ENCODE peak calls at places on chromosomes 13 and 19, in four cellular contexts. One of them, this sample, is unnamed.

GRCh38 chr19:5850743-5851293 is 431 bp downstream of the FUT3 start:
- DNase-seq in HepG2: no peak
- DNase-seq in GM12878: no peak
- DNase-seq in K562: peak; percentile 6
- DNase-seq in this sample: no peak

GRCh38 chr13:112792511-112792910 is 102.7 kb downstream of the ATP11A start:
- DNase-seq in HepG2: no peak
- DNase-seq in GM12878: no peak
- DNase-seq in K562: no peak
- DNase-seq in this sample: peak; percentile 7

GRCh38 chr19:51127755-51128154 is 3.0 kb downstream of the SIGLEC9 start:
- DNase-seq in HepG2: no peak
- DNase-seq in GM12878: no peak
- DNase-seq in K562: peak; percentile 31
- DNase-seq in this sample: no peak

GRCh38 chr19:725461-726089 is 16.8 kb downstream of the PALM start:
- DNase-seq in HepG2: no peak
- DNase-seq in GM12878: no peak
- DNase-seq in K562: no peak
- DNase-seq in this sample: no peak

GRCh38 chr19:41431426-41432386 is 4.5 kb upstream of the B3GNT8 start:
- DNase-seq in HepG2: peak; percentile 24
- DNase-seq in GM12878: no peak
- DNase-seq in K562: peak; percentile 41
- DNase-seq in this sample: no peak

GRCh38 chr13:106859505-106859904 is 291.6 kb upstream of the ARGLU1 start:
- DNase-seq in HepG2: no peak
- DNase-seq in GM12878: no peak
- DNase-seq in K562: no peak
- DNase-seq in this sample: no peak

GRCh38 chr19:39524495-39524894 is 8.2 kb downstream of the EID2B start:
- DNase-seq in HepG2: peak; percentile 50
- DNase-seq in GM12878: no peak
- DNase-seq in K562: no peak
- DNase-seq in this sample: no peak

GRCh38 chr19:47215581-47215980 is 15.4 kb downstream of the BBC3 start:
- DNase-seq in HepG2: no peak
- DNase-seq in GM12878: no peak
- DNase-seq in K562: no peak
- DNase-seq in this sample: no peak

GRCh38 chr19:46844067-46844489 is 6.6 kb downstream of the AP2S1 start:
- DNase-seq in HepG2: no peak
- DNase-seq in GM12878: no peak
- DNase-seq in K562: peak; percentile 73
- DNase-seq in this sample: no peak

GRCh38 chr19:3154957-3155736 is 19.3 kb downstream of the GNA15 start:
- DNase-seq in HepG2: peak; percentile 50
- DNase-seq in GM12878: peak; percentile 88
- DNase-seq in K562: peak; percentile 92
- DNase-seq in this sample: no peak

GRCh38 chr13:73721571-73721970 is 412.6 kb downstream of the KLF12 start:
- DNase-seq in HepG2: no peak
- DNase-seq in GM12878: no peak
- DNase-seq in K562: no peak
- DNase-seq in this sample: no peak

GRCh38 chr13:73722120-73722519 is 412.1 kb downstream of the KLF12 start:
- DNase-seq in HepG2: peak; percentile 5
- DNase-seq in GM12878: peak; percentile 39
- DNase-seq in K562: no peak
- DNase-seq in this sample: no peak

GRCh38 chr13:73718248-73718647 is 416.0 kb downstream of the KLF12 start:
- DNase-seq in HepG2: no peak
- DNase-seq in GM12878: no peak
- DNase-seq in K562: no peak
- DNase-seq in this sample: no peak

GRCh38 chr13:73717632-73718031 is 416.6 kb downstream of the KLF12 start:
- DNase-seq in HepG2: no peak
- DNase-seq in GM12878: no peak
- DNase-seq in K562: no peak
- DNase-seq in this sample: no peak

GRCh38 chr13:73720216-73720840 is 413.9 kb downstream of the KLF12 start:
- DNase-seq in HepG2: no peak
- DNase-seq in GM12878: no peak
- DNase-seq in K562: no peak
- DNase-seq in this sample: no peak
- TF ChIP-seq CBFB in HepG2: no peak
- TF ChIP-seq CBFB in GM12878: no peak
- TF ChIP-seq CBFB in K562: no peak
- TF ChIP-seq CBFB in this sample: no peak

DNA sequence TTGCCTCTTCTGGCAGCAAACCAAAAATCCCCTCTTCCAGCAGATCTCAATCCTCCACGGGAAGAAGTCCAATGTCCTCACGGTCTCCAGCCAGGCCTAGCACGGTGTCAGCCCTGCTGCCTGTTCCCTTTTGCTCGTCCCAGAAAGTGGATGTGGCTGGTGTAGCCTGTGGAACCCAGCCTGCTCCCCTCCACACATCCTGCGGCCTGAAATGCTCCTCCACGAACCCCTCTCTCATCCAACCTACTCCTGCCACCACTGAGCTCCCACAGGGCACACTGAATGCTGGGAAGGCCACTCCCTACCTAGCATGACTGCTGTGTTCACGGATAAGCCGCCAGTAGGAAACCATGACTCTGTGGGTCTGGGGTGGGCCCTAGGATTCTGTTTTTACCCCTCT is 3.0 kb downstream of the MBOAT7 start:
- DNase-seq in HepG2: no peak
- DNase-seq in GM12878: no peak
- DNase-seq in K562: no peak
- DNase-seq in this sample: no peak
- TF ChIP-seq MAX in HepG2: no peak
- TF ChIP-seq MAX in GM12878: no peak
- TF ChIP-seq MAX in K562: no peak
- TF ChIP-seq MAX in this sample: no peak

GRCh38 chr13:63691474-63691873 is 2275.8 kb upstream of the PCDH20 start:
- DNase-seq in HepG2: no peak
- DNase-seq in GM12878: no peak
- DNase-seq in K562: no peak
- DNase-seq in this sample: no peak
- TF ChIP-seq CBFB in HepG2: no peak
- TF ChIP-seq CBFB in GM12878: no peak
- TF ChIP-seq CBFB in K562: no peak
- TF ChIP-seq CBFB in this sample: no peak

GRCh38 chr13:102487330-102487729 is 85.5 kb upstream of the FGF14 start:
- DNase-seq in HepG2: no peak
- DNase-seq in GM12878: no peak
- DNase-seq in K562: no peak
- DNase-seq in this sample: no peak

GRCh38 chr13:102484329-102484728 is 82.5 kb upstream of the FGF14 start:
- DNase-seq in HepG2: no peak
- DNase-seq in GM12878: no peak
- DNase-seq in K562: no peak
- DNase-seq in this sample: no peak
- TF ChIP-seq MAX in HepG2: no peak
- TF ChIP-seq MAX in GM12878: no peak
- TF ChIP-seq MAX in K562: no peak
- TF ChIP-seq MAX in this sample: no peak

DNA sequence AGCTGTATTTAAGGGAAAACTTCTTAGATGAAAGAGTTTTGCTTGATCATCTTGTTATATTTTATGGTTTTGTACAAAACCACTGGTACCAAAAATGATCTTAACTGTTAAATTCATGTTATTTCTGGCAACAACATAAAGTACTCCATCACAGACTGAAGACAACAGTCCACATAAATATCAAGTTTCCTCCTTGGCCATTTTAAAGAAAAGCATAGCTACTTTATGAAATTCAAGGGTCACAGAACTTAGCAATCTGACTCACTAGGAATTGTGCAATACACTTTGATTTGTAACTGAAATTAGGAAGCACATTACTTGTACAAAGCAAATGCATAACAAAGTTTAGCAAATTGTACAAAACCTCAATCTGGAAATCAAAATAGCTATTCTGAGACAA is 66.2 kb downstream of the TBC1D4 start:
- DNase-seq in HepG2: no peak
- DNase-seq in GM12878: no peak
- DNase-seq in K562: no peak
- DNase-seq in this sample: no peak
- TF ChIP-seq CBFB in HepG2: no peak
- TF ChIP-seq CBFB in GM12878: no peak
- TF ChIP-seq CBFB in K562: no peak
- TF ChIP-seq CBFB in this sample: no peak

GRCh38 chr19:11187409-11187808 is 9.9 kb downstream of the KANK2 start:
- DNase-seq in HepG2: no peak
- DNase-seq in GM12878: no peak
- DNase-seq in K562: no peak
- DNase-seq in this sample: no peak
- TF ChIP-seq MAX in HepG2: no peak
- TF ChIP-seq MAX in GM12878: no peak
- TF ChIP-seq MAX in K562: no peak
- TF ChIP-seq MAX in this sample: no peak